ENCODE peak calls at places on chromosomes 7 and 10, in four cellular contexts. One of them, this sample, is unnamed.

GRCh38 chr10:59823111-59823510 is 69.9 kb upstream of the MRLN start:
- DNase-seq in HepG2: no peak
- DNase-seq in HCT116: no peak
- DNase-seq in K562: no peak
- DNase-seq in this sample: no peak

GRCh38 chr7:48042216-48042615 is 6.9 kb downstream of the C7orf57 start:
- DNase-seq in HCT116: no peak
- DNase-seq in HepG2: no peak
- DNase-seq in K562: no peak
- DNase-seq in this sample: no peak

GRCh38 chr10:56547163-56547562 is 186.1 kb upstream of the ZWINT start:
- DNase-seq in HCT116: no peak
- DNase-seq in HepG2: no peak
- DNase-seq in K562: no peak
- DNase-seq in this sample: no peak

GRCh38 chr7:155570171-155570958 is 24.0 kb upstream of the CNPY1 start:
- DNase-seq in K562: no peak
- DNase-seq in HepG2: no peak
- DNase-seq in HCT116: no peak
- DNase-seq in this sample: no peak

GRCh38 chr7:7424151-7424873 is 111.4 kb downstream of the COL28A1 start:
- DNase-seq in HCT116: peak; percentile 66
- DNase-seq in HepG2: peak; percentile 58
- DNase-seq in K562: peak; percentile 76
- DNase-seq in this sample: peak; percentile 74

GRCh38 chr7:134694299-134694698 is 47.6 kb downstream of the BPGM start:
- DNase-seq in HCT116: no peak
- DNase-seq in K562: peak; percentile 30
- DNase-seq in HepG2: no peak
- DNase-seq in this sample: no peak

GRCh38 chr7:135757719-135758411 is 9.3 kb upstream of the FAM180A start:
- DNase-seq in HCT116: no peak
- DNase-seq in HepG2: no peak
- DNase-seq in K562: no peak
- DNase-seq in this sample: no peak

GRCh38 chr10:86535057-86535882 is 13.7 kb upstream of the WAPL start:
- DNase-seq in HepG2: peak; percentile 38
- DNase-seq in HCT116: peak; percentile 31
- DNase-seq in K562: peak; percentile 76
- DNase-seq in this sample: peak; percentile 20

GRCh38 chr7:50653116-50653854 is 88.1 kb upstream of the DDC start:
- DNase-seq in K562: no peak
- DNase-seq in HepG2: peak; percentile 8
- DNase-seq in HCT116: no peak
- DNase-seq in this sample: no peak

GRCh38 chr7:105707381-105707780 is 126.1 kb upstream of the EFCAB10 start:
- DNase-seq in HCT116: no peak
- DNase-seq in K562: no peak
- DNase-seq in HepG2: no peak
- DNase-seq in this sample: no peak

GRCh38 chr10:124262249-124262865 is 156.4 kb downstream of the OAT start:
- DNase-seq in K562: no peak
- DNase-seq in HCT116: no peak
- DNase-seq in HepG2: no peak
- DNase-seq in this sample: no peak

GRCh38 chr7:97179454-97180104 is 62.1 kb downstream of the SDHAF3 start:
- DNase-seq in HepG2: peak; percentile 70
- DNase-seq in HCT116: peak; percentile 29
- DNase-seq in K562: peak; percentile 80
- DNase-seq in this sample: peak; percentile 43

GRCh38 chr10:30813872-30814471 is 184.4 kb upstream of the LYZL2 start:
- DNase-seq in HCT116: no peak
- DNase-seq in K562: no peak
- DNase-seq in HepG2: no peak
- DNase-seq in this sample: no peak

GRCh38 chr7:74218343-74218698 is 8.5 kb downstream of the LAT2 start:
- DNase-seq in HCT116: no peak
- DNase-seq in K562: no peak
- DNase-seq in HepG2: no peak
- DNase-seq in this sample: no peak

GRCh38 chr10:17954856-17955255 is 3.1 kb downstream of the SLC39A12 start:
- DNase-seq in HCT116: no peak
- DNase-seq in K562: no peak
- DNase-seq in HepG2: no peak
- DNase-seq in this sample: no peak

GRCh38 chr7:129295015-129295423 is 70.2 kb downstream of the AHCYL2 start:
- DNase-seq in HCT116: no peak
- DNase-seq in HepG2: no peak
- DNase-seq in K562: no peak
- DNase-seq in this sample: no peak
- TF ChIP-seq TCF7L2 in HCT116: no peak
- TF ChIP-seq TCF7L2 in HepG2: no peak
- TF ChIP-seq TCF7L2 in K562: no peak
- TF ChIP-seq TCF7L2 in this sample: no peak

GRCh38 chr10:44233561-44234470 is 151.1 kb downstream of the CXCL12 start:
- DNase-seq in HepG2: no peak
- DNase-seq in HCT116: no peak
- DNase-seq in K562: peak; percentile 87
- DNase-seq in this sample: no peak

GRCh38 chr10:44234471-44234850 is 150.4 kb downstream of the CXCL12 start:
- DNase-seq in K562: no peak
- DNase-seq in HCT116: no peak
- DNase-seq in HepG2: no peak
- DNase-seq in this sample: no peak

GRCh38 chr10:44238212-44238611 is 146.7 kb downstream of the CXCL12 start:
- DNase-seq in HCT116: no peak
- DNase-seq in HepG2: no peak
- DNase-seq in K562: peak; percentile 54
- DNase-seq in this sample: no peak

GRCh38 chr10:44237364-44238034 is 147.4 kb downstream of the CXCL12 start:
- DNase-seq in HepG2: no peak
- DNase-seq in HCT116: no peak
- DNase-seq in K562: peak; percentile 67
- DNase-seq in this sample: no peak

DNA sequence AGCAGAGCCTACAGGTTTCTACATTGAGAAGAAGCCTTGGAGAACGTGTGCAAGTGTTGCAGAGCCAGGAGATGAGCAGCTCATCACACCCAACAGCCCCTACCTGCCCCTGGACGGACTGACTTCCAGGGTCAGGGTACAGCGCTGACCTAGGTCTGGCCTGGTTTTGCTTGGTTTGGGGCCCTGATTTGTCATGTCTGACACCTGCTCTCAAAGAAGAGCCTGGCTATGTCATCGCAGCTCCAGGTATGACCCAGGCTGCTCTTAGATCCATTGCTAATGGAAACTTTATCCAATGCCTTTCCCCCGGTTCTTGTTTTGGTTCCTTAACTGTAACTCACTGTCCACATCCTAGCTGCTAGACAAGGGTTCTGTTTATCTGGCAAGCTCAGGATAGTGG is 149.5 kb downstream of the CXCL12 start:
- DNase-seq in HCT116: no peak
- DNase-seq in K562: no peak
- DNase-seq in HepG2: no peak
- DNase-seq in this sample: no peak
- TF ChIP-seq TCF7L2 in HCT116: no peak
- TF ChIP-seq TCF7L2 in K562: no peak
- TF ChIP-seq TCF7L2 in HepG2: no peak
- TF ChIP-seq TCF7L2 in this sample: no peak

GRCh38 chr10:121919666-121920065 is 8.2 kb downstream of the ATE1 start:
- DNase-seq in HepG2: no peak
- DNase-seq in K562: no peak
- DNase-seq in HCT116: no peak
- DNase-seq in this sample: no peak
- TF ChIP-seq TCF7L2 in HepG2: no peak
- TF ChIP-seq TCF7L2 in K562: no peak
- TF ChIP-seq TCF7L2 in HCT116: no peak
- TF ChIP-seq TCF7L2 in this sample: no peak

DNA sequence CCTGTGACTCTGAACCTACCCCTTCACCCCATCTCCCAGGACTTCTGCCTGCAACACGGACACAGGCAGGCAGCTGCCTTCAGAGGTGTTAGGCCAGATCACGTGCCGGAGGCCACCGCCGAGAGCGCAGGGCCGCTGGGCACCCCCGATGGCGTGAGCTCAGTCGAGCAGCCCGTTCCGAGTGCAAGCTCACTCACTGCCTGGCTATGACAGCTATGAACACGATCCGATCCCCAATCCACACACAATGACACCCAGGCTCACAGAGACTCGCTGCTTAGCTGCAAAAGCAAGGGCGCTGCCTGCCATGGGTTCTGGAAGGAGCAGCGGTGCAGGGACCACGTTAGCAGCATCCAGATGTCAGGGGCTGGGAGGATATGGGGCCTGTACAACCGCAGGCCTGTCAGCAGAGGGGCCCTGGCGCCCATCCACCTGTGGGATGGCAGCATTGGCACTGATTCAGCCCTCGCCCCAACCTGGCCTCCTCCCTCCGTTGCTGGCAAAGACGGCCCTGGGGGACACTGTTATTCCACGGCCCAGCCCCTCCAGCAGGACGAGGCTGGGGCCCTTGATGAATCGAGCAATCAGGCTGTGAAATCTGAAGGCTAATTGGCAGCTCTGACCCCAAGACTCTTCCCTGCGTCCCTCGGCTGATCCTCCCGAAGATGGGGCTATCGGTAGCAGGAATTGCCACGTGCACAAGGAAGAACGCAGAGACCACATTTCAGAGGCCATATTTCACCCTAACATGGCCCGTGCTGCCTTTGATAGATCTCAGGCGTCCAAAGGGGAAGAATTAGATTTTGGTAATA is 230.1 kb downstream of the ELFN1 start:
- DNase-seq in HCT116: no peak
- DNase-seq in HepG2: no peak
- DNase-seq in K562: no peak
- DNase-seq in this sample: no peak
- TF ChIP-seq TCF7L2 in HCT116: no peak
- TF ChIP-seq TCF7L2 in HepG2: no peak
- TF ChIP-seq TCF7L2 in K562: no peak
- TF ChIP-seq TCF7L2 in this sample: no peak

GRCh38 chr7:129170373-129171021 is 17.9 kb upstream of the SMO start:
- DNase-seq in HCT116: no peak
- DNase-seq in K562: no peak
- DNase-seq in HepG2: no peak
- DNase-seq in this sample: no peak

GRCh38 chr7:129166745-129167144 is 21.7 kb upstream of the SMO start:
- DNase-seq in K562: no peak
- DNase-seq in HCT116: no peak
- DNase-seq in HepG2: no peak
- DNase-seq in this sample: no peak

GRCh38 chr7:129168219-129168991 is 20.0 kb upstream of the SMO start:
- DNase-seq in HCT116: no peak
- DNase-seq in K562: no peak
- DNase-seq in HepG2: no peak
- DNase-seq in this sample: no peak

GRCh38 chr7:129169705-129170319 is 18.6 kb upstream of the SMO start:
- DNase-seq in HCT116: no peak
- DNase-seq in HepG2: no peak
- DNase-seq in K562: no peak
- DNase-seq in this sample: no peak

DNA sequence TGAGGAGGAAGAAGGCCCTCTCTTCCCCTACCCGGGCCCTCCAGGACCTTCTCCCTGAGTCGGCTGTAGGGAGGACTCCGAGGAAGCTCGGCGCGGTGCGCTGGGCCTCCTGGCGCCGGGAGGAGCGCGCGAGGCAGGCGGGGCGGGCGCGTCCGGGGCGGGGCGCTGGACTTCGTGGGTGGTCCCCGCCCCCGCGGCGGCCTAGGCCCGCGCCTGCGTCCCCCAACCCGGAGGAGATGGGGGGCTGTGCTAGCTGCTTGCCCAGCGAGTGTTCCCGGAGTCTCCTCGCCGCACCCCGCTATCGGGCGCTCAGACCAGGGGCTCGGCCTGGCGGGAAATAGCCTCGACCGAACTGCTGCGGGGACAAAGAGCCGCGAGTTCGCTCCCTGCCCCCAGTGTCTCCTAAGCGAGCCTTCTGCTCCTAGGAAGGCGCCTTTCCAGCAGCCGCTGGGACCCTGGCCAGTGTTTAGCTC is 19.2 kb upstream of the SMO start:
- DNase-seq in HepG2: no peak
- DNase-seq in K562: peak; percentile 74
- DNase-seq in HCT116: no peak
- DNase-seq in this sample: no peak
- TF ChIP-seq TCF7L2 in HepG2: no peak
- TF ChIP-seq TCF7L2 in K562: no peak
- TF ChIP-seq TCF7L2 in HCT116: no peak
- TF ChIP-seq TCF7L2 in this sample: no peak

DNA sequence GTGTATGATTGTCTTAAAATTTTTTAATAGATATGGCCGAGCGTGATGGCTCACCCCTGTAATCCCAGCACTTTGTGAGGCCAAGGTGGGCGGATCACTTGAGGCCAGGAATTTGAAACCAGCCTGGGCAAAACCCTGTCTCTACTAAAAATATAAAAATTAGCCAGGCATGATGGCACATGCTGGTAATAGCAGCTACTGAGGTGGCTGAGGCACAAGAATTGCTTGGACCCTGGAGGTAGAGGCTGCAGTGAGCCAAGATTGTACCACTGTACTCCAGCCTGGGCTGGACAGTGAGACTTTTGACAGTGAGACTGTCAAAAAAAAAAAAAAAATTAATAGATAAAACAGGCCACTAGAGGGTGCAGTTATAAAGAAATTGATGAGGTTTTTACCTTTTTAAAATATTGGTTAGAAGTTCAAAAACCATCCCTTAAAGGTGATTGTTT is 20.5 kb downstream of the NOM1 start:
- DNase-seq in HCT116: no peak
- DNase-seq in HepG2: no peak
- DNase-seq in K562: peak; percentile 27
- DNase-seq in this sample: no peak
- TF ChIP-seq TCF7L2 in HCT116: no peak
- TF ChIP-seq TCF7L2 in HepG2: no peak
- TF ChIP-seq TCF7L2 in K562: no peak
- TF ChIP-seq TCF7L2 in this sample: no peak